ENCODE peak calls at places on chromosomes 6 and 20, in seven cellular contexts. One of them, this sample, is unnamed.
A peak's percentile ranks its signal among the peaks of the same experiment; 100 is the strongest.

GRCh38 chr20:48787861-48788375 is 39.9 kb downstream of the PREX1 start:
- DNase-seq in astrocyte of the cerebellum: no peak
- DNase-seq in fibroblast of pulmonary artery: peak; percentile 60
- DNase-seq in AG09309: peak; percentile 25
- DNase-seq in stomach: no peak
- DNase-seq in colonic mucosa: no peak
- DNase-seq in neural crest cell: no peak
- DNase-seq in this sample: peak; percentile 18

GRCh38 chr20:58395604-58396003 is 6.6 kb downstream of the VAPB start:
- DNase-seq in astrocyte of the cerebellum: no peak
- DNase-seq in fibroblast of pulmonary artery: no peak
- DNase-seq in AG09309: no peak
- DNase-seq in stomach: no peak
- DNase-seq in colonic mucosa: no peak
- DNase-seq in neural crest cell: no peak
- DNase-seq in this sample: no peak

GRCh38 chr6:151229401-151230276 is 10.1 kb upstream of the AKAP12 start:
- DNase-seq in astrocyte of the cerebellum: no peak
- DNase-seq in fibroblast of pulmonary artery: no peak
- DNase-seq in AG09309: no peak
- DNase-seq in stomach: no peak
- DNase-seq in colonic mucosa: no peak
- DNase-seq in neural crest cell: no peak
- DNase-seq in this sample: no peak

GRCh38 chr6:97440590-97441176 is 157.7 kb upstream of the MMS22L start:
- DNase-seq in astrocyte of the cerebellum: no peak
- DNase-seq in fibroblast of pulmonary artery: peak; percentile 44
- DNase-seq in AG09309: no peak
- DNase-seq in stomach: no peak
- DNase-seq in colonic mucosa: no peak
- DNase-seq in neural crest cell: peak; percentile 36
- DNase-seq in this sample: no peak

GRCh38 chr20:14142964-14143627 is 147.8 kb downstream of the MACROD2 start:
- DNase-seq in astrocyte of the cerebellum: peak; percentile 34
- DNase-seq in fibroblast of pulmonary artery: peak; percentile 86
- DNase-seq in AG09309: peak; percentile 7
- DNase-seq in stomach: no peak
- DNase-seq in colonic mucosa: no peak
- DNase-seq in neural crest cell: no peak
- DNase-seq in this sample: peak; percentile 28

GRCh38 chr6:30154709-30155521 is 6.1 kb downstream of the TRIM10 start:
- DNase-seq in astrocyte of the cerebellum: peak; percentile 49
- DNase-seq in fibroblast of pulmonary artery: peak; percentile 75
- DNase-seq in AG09309: peak; percentile 74
- DNase-seq in stomach: no peak
- DNase-seq in colonic mucosa: peak; percentile 67
- DNase-seq in neural crest cell: no peak
- DNase-seq in this sample: peak; percentile 39

GRCh38 chr20:50153153-50153499 is 397 bp downstream of the PEDS1 start:
- DNase-seq in astrocyte of the cerebellum: no peak
- DNase-seq in fibroblast of pulmonary artery: no peak
- DNase-seq in AG09309: no peak
- DNase-seq in stomach: no peak
- DNase-seq in colonic mucosa: peak; percentile 46
- DNase-seq in neural crest cell: no peak
- DNase-seq in this sample: no peak

GRCh38 chr6:71533939-71534379 is 245.3 kb downstream of the OGFRL1 start:
- DNase-seq in astrocyte of the cerebellum: peak; percentile 31
- DNase-seq in fibroblast of pulmonary artery: peak; percentile 64
- DNase-seq in AG09309: no peak
- DNase-seq in stomach: no peak
- DNase-seq in colonic mucosa: no peak
- DNase-seq in neural crest cell: peak; percentile 30
- DNase-seq in this sample: no peak

GRCh38 chr6:14265049-14266021 is 147.8 kb downstream of the CD83 start:
- DNase-seq in astrocyte of the cerebellum: no peak
- DNase-seq in fibroblast of pulmonary artery: no peak
- DNase-seq in AG09309: no peak
- DNase-seq in stomach: no peak
- DNase-seq in colonic mucosa: no peak
- DNase-seq in neural crest cell: no peak
- DNase-seq in this sample: no peak

GRCh38 chr6:26607434-26608230 is 10.9 kb downstream of the ABT1 start:
- DNase-seq in astrocyte of the cerebellum: peak; percentile 32
- DNase-seq in fibroblast of pulmonary artery: peak; percentile 72
- DNase-seq in AG09309: peak; percentile 25
- DNase-seq in stomach: peak; percentile 39
- DNase-seq in colonic mucosa: peak; percentile 63
- DNase-seq in neural crest cell: peak; percentile 46
- DNase-seq in this sample: no peak

GRCh38 chr20:46770330-46771194 is 61.1 kb downstream of the SLC2A10 start:
- DNase-seq in astrocyte of the cerebellum: no peak
- DNase-seq in fibroblast of pulmonary artery: no peak
- DNase-seq in AG09309: no peak
- DNase-seq in stomach: no peak
- DNase-seq in colonic mucosa: no peak
- DNase-seq in neural crest cell: no peak
- DNase-seq in this sample: no peak

GRCh38 chr6:32627831-32628230 is 9.4 kb upstream of the HLA-DQA1 start:
- DNase-seq in astrocyte of the cerebellum: no peak
- DNase-seq in fibroblast of pulmonary artery: peak; percentile 21
- DNase-seq in AG09309: no peak
- DNase-seq in stomach: peak; percentile 47
- DNase-seq in colonic mucosa: no peak
- DNase-seq in neural crest cell: no peak
- DNase-seq in this sample: no peak

GRCh38 chr6:152399409-152399808 is 237.8 kb downstream of the SYNE1 start:
- DNase-seq in astrocyte of the cerebellum: no peak
- DNase-seq in fibroblast of pulmonary artery: no peak
- DNase-seq in AG09309: no peak
- DNase-seq in stomach: no peak
- DNase-seq in colonic mucosa: no peak
- DNase-seq in neural crest cell: no peak
- DNase-seq in this sample: no peak

GRCh38 chr6:5899216-5900045 is 107.3 kb downstream of the NRN1 start:
- DNase-seq in astrocyte of the cerebellum: no peak
- DNase-seq in fibroblast of pulmonary artery: no peak
- DNase-seq in AG09309: no peak
- DNase-seq in stomach: no peak
- DNase-seq in colonic mucosa: no peak
- DNase-seq in neural crest cell: no peak
- DNase-seq in this sample: no peak

GRCh38 chr6:5898102-5898501 is 108.6 kb downstream of the NRN1 start:
- DNase-seq in astrocyte of the cerebellum: no peak
- DNase-seq in fibroblast of pulmonary artery: no peak
- DNase-seq in AG09309: no peak
- DNase-seq in stomach: no peak
- DNase-seq in colonic mucosa: no peak
- DNase-seq in neural crest cell: no peak
- DNase-seq in this sample: no peak

GRCh38 chr6:5893295-5893694 is 113.4 kb downstream of the NRN1 start:
- DNase-seq in astrocyte of the cerebellum: no peak
- DNase-seq in fibroblast of pulmonary artery: no peak
- DNase-seq in AG09309: no peak
- DNase-seq in stomach: no peak
- DNase-seq in colonic mucosa: no peak
- DNase-seq in neural crest cell: no peak
- DNase-seq in this sample: no peak

GRCh38 chr6:5894357-5894756 is 112.4 kb downstream of the NRN1 start:
- DNase-seq in astrocyte of the cerebellum: no peak
- DNase-seq in fibroblast of pulmonary artery: no peak
- DNase-seq in AG09309: no peak
- DNase-seq in stomach: no peak
- DNase-seq in colonic mucosa: no peak
- DNase-seq in neural crest cell: no peak
- DNase-seq in this sample: no peak

DNA sequence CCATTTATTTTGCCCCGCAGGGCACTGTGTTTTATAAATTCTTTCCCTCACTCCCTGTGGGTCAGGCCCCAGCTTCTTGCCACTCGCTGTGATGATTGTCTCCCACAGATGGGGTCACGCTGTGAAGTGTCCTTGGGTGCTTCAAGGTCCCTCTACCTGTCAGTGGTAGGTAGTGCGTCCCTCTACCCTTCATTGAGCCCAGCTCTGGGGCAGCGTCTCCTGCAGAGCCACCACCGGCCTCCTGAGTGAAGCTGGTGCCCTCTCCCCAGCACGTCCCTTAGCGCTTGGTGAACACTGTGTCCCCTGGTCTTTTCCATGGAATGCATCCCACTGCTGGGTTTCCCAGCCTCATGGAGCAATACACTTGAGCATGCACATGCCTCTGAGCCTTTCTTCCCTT is 108.2 kb downstream of the NRN1 start:
- DNase-seq in astrocyte of the cerebellum: no peak
- DNase-seq in fibroblast of pulmonary artery: no peak
- DNase-seq in AG09309: no peak
- DNase-seq in stomach: no peak
- DNase-seq in colonic mucosa: no peak
- DNase-seq in neural crest cell: no peak
- DNase-seq in this sample: no peak
- TF ChIP-seq CTCF in astrocyte of the cerebellum: no peak
- TF ChIP-seq CTCF in fibroblast of pulmonary artery: no peak
- TF ChIP-seq CTCF in AG09309: no peak
- TF ChIP-seq CTCF in stomach: no peak
- TF ChIP-seq CTCF in colonic mucosa: no peak
- TF ChIP-seq CTCF in neural crest cell: no peak
- TF ChIP-seq CTCF in this sample: no peak

GRCh38 chr6:36386495-36387439 is 702 bp downstream of the ETV7 start:
- DNase-seq in astrocyte of the cerebellum: peak; percentile 23
- DNase-seq in fibroblast of pulmonary artery: peak; percentile 70
- DNase-seq in AG09309: peak; percentile 13
- DNase-seq in stomach: peak; percentile 43
- DNase-seq in colonic mucosa: peak; percentile 65
- DNase-seq in neural crest cell: no peak
- DNase-seq in this sample: peak; percentile 23

GRCh38 chr6:36381502-36382389 is 5.7 kb downstream of the ETV7 start:
- DNase-seq in astrocyte of the cerebellum: no peak
- DNase-seq in fibroblast of pulmonary artery: no peak
- DNase-seq in AG09309: no peak
- DNase-seq in stomach: no peak
- DNase-seq in colonic mucosa: no peak
- DNase-seq in neural crest cell: no peak
- DNase-seq in this sample: no peak

GRCh38 chr6:36384095-36384494 is 3.4 kb downstream of the ETV7 start:
- DNase-seq in astrocyte of the cerebellum: no peak
- DNase-seq in fibroblast of pulmonary artery: no peak
- DNase-seq in AG09309: no peak
- DNase-seq in stomach: no peak
- DNase-seq in colonic mucosa: no peak
- DNase-seq in neural crest cell: no peak
- DNase-seq in this sample: no peak

GRCh38 chr6:36382976-36383375 is 4.5 kb downstream of the ETV7 start:
- DNase-seq in astrocyte of the cerebellum: no peak
- DNase-seq in fibroblast of pulmonary artery: no peak
- DNase-seq in AG09309: no peak
- DNase-seq in stomach: no peak
- DNase-seq in colonic mucosa: no peak
- DNase-seq in neural crest cell: no peak
- DNase-seq in this sample: no peak

DNA sequence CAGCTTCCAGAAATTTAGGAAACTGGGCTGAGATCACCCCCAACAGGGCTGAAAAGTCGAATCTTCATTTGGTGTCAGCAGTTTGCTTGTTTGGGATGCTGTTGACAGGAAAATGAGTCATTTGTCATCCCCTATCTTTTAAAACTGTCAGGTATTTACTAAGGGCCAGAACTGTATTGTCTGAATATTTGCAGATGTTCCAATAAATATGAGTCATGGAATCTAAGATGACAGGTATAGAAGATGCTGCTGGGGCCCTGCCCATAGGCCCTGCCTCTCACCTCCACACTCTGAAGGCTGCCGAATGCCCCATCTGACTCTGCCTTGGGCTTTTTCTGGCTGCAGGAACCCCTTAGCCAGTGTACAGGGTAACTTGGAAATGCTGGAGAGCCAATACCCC is 3.9 kb downstream of the ETV7 start:
- DNase-seq in astrocyte of the cerebellum: no peak
- DNase-seq in fibroblast of pulmonary artery: peak; percentile 16
- DNase-seq in AG09309: no peak
- DNase-seq in stomach: no peak
- DNase-seq in colonic mucosa: no peak
- DNase-seq in neural crest cell: no peak
- DNase-seq in this sample: no peak
- TF ChIP-seq CTCF in astrocyte of the cerebellum: no peak
- TF ChIP-seq CTCF in fibroblast of pulmonary artery: no peak
- TF ChIP-seq CTCF in AG09309: no peak
- TF ChIP-seq CTCF in stomach: no peak
- TF ChIP-seq CTCF in colonic mucosa: no peak
- TF ChIP-seq CTCF in neural crest cell: no peak
- TF ChIP-seq CTCF in this sample: no peak

GRCh38 chr6:112342511-112342910 is 4.6 kb upstream of the RFPL4B start:
- DNase-seq in astrocyte of the cerebellum: no peak
- DNase-seq in fibroblast of pulmonary artery: no peak
- DNase-seq in AG09309: no peak
- DNase-seq in stomach: no peak
- DNase-seq in colonic mucosa: no peak
- DNase-seq in neural crest cell: no peak
- DNase-seq in this sample: no peak

GRCh38 chr6:112335736-112336135 is 11.4 kb upstream of the RFPL4B start:
- DNase-seq in astrocyte of the cerebellum: no peak
- DNase-seq in fibroblast of pulmonary artery: no peak
- DNase-seq in AG09309: no peak
- DNase-seq in stomach: no peak
- DNase-seq in colonic mucosa: no peak
- DNase-seq in neural crest cell: no peak
- DNase-seq in this sample: no peak

GRCh38 chr6:112332274-112332673 is 14.9 kb upstream of the RFPL4B start:
- DNase-seq in astrocyte of the cerebellum: no peak
- DNase-seq in fibroblast of pulmonary artery: no peak
- DNase-seq in AG09309: peak; percentile 63
- DNase-seq in stomach: no peak
- DNase-seq in colonic mucosa: no peak
- DNase-seq in neural crest cell: no peak
- DNase-seq in this sample: no peak

GRCh38 chr6:112338310-112338709 is 8.8 kb upstream of the RFPL4B start:
- DNase-seq in astrocyte of the cerebellum: no peak
- DNase-seq in fibroblast of pulmonary artery: no peak
- DNase-seq in AG09309: no peak
- DNase-seq in stomach: no peak
- DNase-seq in colonic mucosa: no peak
- DNase-seq in neural crest cell: no peak
- DNase-seq in this sample: no peak

DNA sequence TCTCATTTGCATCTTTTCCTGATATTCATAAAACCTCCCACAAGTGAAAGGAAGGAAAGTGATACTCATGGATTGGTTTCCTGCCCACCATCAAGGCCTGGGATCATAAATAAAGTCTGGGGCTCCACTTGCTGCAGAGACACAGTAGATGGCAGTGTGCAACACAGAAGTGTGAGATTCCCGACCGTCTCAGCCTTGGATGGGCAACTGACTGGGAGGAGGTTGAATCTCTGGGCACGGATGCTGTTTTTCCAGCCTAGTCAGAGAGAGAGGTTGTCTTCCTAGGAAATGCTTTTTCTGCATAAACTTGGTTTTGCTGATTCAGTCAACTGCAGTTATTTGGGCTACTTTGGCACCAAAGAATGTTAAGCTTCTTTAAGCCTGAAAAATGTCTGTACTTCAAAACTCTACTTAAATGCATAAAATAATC is 9.9 kb upstream of the RFPL4B start:
- DNase-seq in astrocyte of the cerebellum: peak; percentile 70
- DNase-seq in fibroblast of pulmonary artery: peak; percentile 89
- DNase-seq in AG09309: peak; percentile 85
- DNase-seq in stomach: peak; percentile 53
- DNase-seq in colonic mucosa: peak; percentile 32
- DNase-seq in neural crest cell: peak; percentile 61
- DNase-seq in this sample: peak; percentile 29
- TF ChIP-seq CTCF in astrocyte of the cerebellum: peak; percentile 86
- TF ChIP-seq CTCF in fibroblast of pulmonary artery: peak; percentile 92
- TF ChIP-seq CTCF in AG09309: peak; percentile 86
- TF ChIP-seq CTCF in stomach: no peak
- TF ChIP-seq CTCF in colonic mucosa: peak; percentile 20
- TF ChIP-seq CTCF in neural crest cell: peak; percentile 79
- TF ChIP-seq CTCF in this sample: peak; percentile 79

GRCh38 chr6:28944412-28945006 is 20.7 kb upstream of the TRIM27 start:
- DNase-seq in astrocyte of the cerebellum: peak; percentile 66
- DNase-seq in fibroblast of pulmonary artery: peak; percentile 90
- DNase-seq in AG09309: peak; percentile 52
- DNase-seq in stomach: peak; percentile 41
- DNase-seq in colonic mucosa: peak; percentile 73
- DNase-seq in neural crest cell: peak; percentile 69
- DNase-seq in this sample: no peak
- TF ChIP-seq CTCF in astrocyte of the cerebellum: no peak
- TF ChIP-seq CTCF in fibroblast of pulmonary artery: no peak
- TF ChIP-seq CTCF in AG09309: no peak
- TF ChIP-seq CTCF in stomach: no peak
- TF ChIP-seq CTCF in colonic mucosa: no peak
- TF ChIP-seq CTCF in neural crest cell: no peak
- TF ChIP-seq CTCF in this sample: no peak